ENCODE peak calls at places on chromosomes 7 and 10, in eight cellular contexts. One of them, this sample, is unnamed.

GRCh38 chr10:3955954-3956617 is 171.1 kb upstream of the KLF6 start:
- DNase-seq in HCT116: no peak
- DNase-seq in ovary: no peak
- DNase-seq in endothelial cell of umbilical vein: no peak
- DNase-seq in GM12878: no peak
- DNase-seq in suprapubic skin: no peak
- DNase-seq in heart left ventricle: no peak
- DNase-seq in lower leg skin: no peak
- DNase-seq in this sample: no peak

GRCh38 chr10:98463022-98463421 is 16.3 kb upstream of the HPS1 start:
- DNase-seq in HCT116: no peak
- DNase-seq in ovary: no peak
- DNase-seq in endothelial cell of umbilical vein: no peak
- DNase-seq in GM12878: no peak
- DNase-seq in suprapubic skin: no peak
- DNase-seq in heart left ventricle: no peak
- DNase-seq in lower leg skin: no peak
- DNase-seq in this sample: no peak

GRCh38 chr10:17676919-17677318 is 33.0 kb downstream of the STAM start:
- DNase-seq in HCT116: no peak
- DNase-seq in ovary: no peak
- DNase-seq in endothelial cell of umbilical vein: no peak
- DNase-seq in GM12878: no peak
- DNase-seq in suprapubic skin: no peak
- DNase-seq in heart left ventricle: no peak
- DNase-seq in lower leg skin: no peak
- DNase-seq in this sample: no peak

GRCh38 chr10:123007558-123008378 is 827 bp downstream of the IKZF5 start:
- DNase-seq in HCT116: peak
- DNase-seq in ovary: peak
- DNase-seq in endothelial cell of umbilical vein: peak
- DNase-seq in GM12878: peak
- DNase-seq in suprapubic skin: no peak
- DNase-seq in heart left ventricle: no peak
- DNase-seq in lower leg skin: peak
- DNase-seq in this sample: no peak

GRCh38 chr10:22246680-22247391 is 29.0 kb upstream of the EBLN1 start:
- DNase-seq in HCT116: peak
- DNase-seq in ovary: no peak
- DNase-seq in endothelial cell of umbilical vein: peak
- DNase-seq in GM12878: no peak
- DNase-seq in suprapubic skin: no peak
- DNase-seq in heart left ventricle: no peak
- DNase-seq in lower leg skin: no peak
- DNase-seq in this sample: no peak

GRCh38 chr7:29957921-29958320 is 31.7 kb downstream of the SCRN1 start:
- DNase-seq in HCT116: no peak
- DNase-seq in ovary: no peak
- DNase-seq in endothelial cell of umbilical vein: no peak
- DNase-seq in GM12878: no peak
- DNase-seq in suprapubic skin: no peak
- DNase-seq in heart left ventricle: no peak
- DNase-seq in lower leg skin: no peak
- DNase-seq in this sample: no peak

GRCh38 chr10:97888641-97889262 is 39.1 kb downstream of the GOLGA7B start:
- DNase-seq in HCT116: peak
- DNase-seq in ovary: no peak
- DNase-seq in endothelial cell of umbilical vein: peak
- DNase-seq in GM12878: no peak
- DNase-seq in suprapubic skin: no peak
- DNase-seq in heart left ventricle: no peak
- DNase-seq in lower leg skin: no peak
- DNase-seq in this sample: no peak

GRCh38 chr7:130982160-130982638 is 248.2 kb upstream of the KLF14 start:
- DNase-seq in HCT116: no peak
- DNase-seq in ovary: no peak
- DNase-seq in endothelial cell of umbilical vein: peak
- DNase-seq in GM12878: no peak
- DNase-seq in suprapubic skin: no peak
- DNase-seq in heart left ventricle: no peak
- DNase-seq in lower leg skin: no peak
- DNase-seq in this sample: no peak

GRCh38 chr7:56105508-56105907 is 768 bp downstream of the CHCHD2 start:
- DNase-seq in HCT116: peak
- DNase-seq in ovary: no peak
- DNase-seq in endothelial cell of umbilical vein: peak
- DNase-seq in GM12878: no peak
- DNase-seq in suprapubic skin: no peak
- DNase-seq in heart left ventricle: no peak
- DNase-seq in lower leg skin: no peak
- DNase-seq in this sample: no peak

GRCh38 chr7:100626530-100627237 is 14.3 kb downstream of the MOSPD3 start:
- DNase-seq in HCT116: peak
- DNase-seq in ovary: peak
- DNase-seq in endothelial cell of umbilical vein: peak
- DNase-seq in GM12878: peak
- DNase-seq in suprapubic skin: peak
- DNase-seq in heart left ventricle: peak
- DNase-seq in lower leg skin: peak
- DNase-seq in this sample: peak
- TF ChIP-seq POLR2A in HCT116: no peak
- TF ChIP-seq POLR2A in ovary: no peak
- TF ChIP-seq POLR2A in endothelial cell of umbilical vein: no peak
- TF ChIP-seq POLR2A in GM12878: peak
- TF ChIP-seq POLR2A in suprapubic skin: no peak
- TF ChIP-seq POLR2A in heart left ventricle: no peak
- TF ChIP-seq POLR2A in lower leg skin: no peak
- TF ChIP-seq POLR2A in this sample: no peak

GRCh38 chr10:14603539-14604102 is 171.1 kb downstream of the FAM107B start:
- DNase-seq in HCT116: no peak
- DNase-seq in ovary: no peak
- DNase-seq in endothelial cell of umbilical vein: no peak
- DNase-seq in GM12878: no peak
- DNase-seq in suprapubic skin: no peak
- DNase-seq in heart left ventricle: no peak
- DNase-seq in lower leg skin: no peak
- DNase-seq in this sample: no peak

GRCh38 chr10:14598809-14599764 is 175.6 kb downstream of the FAM107B start:
- DNase-seq in HCT116: no peak
- DNase-seq in ovary: no peak
- DNase-seq in endothelial cell of umbilical vein: no peak
- DNase-seq in GM12878: no peak
- DNase-seq in suprapubic skin: no peak
- DNase-seq in heart left ventricle: no peak
- DNase-seq in lower leg skin: no peak
- DNase-seq in this sample: no peak

GRCh38 chr10:14602807-14603538 is 171.7 kb downstream of the FAM107B start:
- DNase-seq in HCT116: no peak
- DNase-seq in ovary: no peak
- DNase-seq in endothelial cell of umbilical vein: peak
- DNase-seq in GM12878: no peak
- DNase-seq in suprapubic skin: no peak
- DNase-seq in heart left ventricle: no peak
- DNase-seq in lower leg skin: no peak
- DNase-seq in this sample: no peak

GRCh38 chr10:14601872-14602725 is 172.6 kb downstream of the FAM107B start:
- DNase-seq in HCT116: peak
- DNase-seq in ovary: no peak
- DNase-seq in endothelial cell of umbilical vein: peak
- DNase-seq in GM12878: peak
- DNase-seq in suprapubic skin: no peak
- DNase-seq in heart left ventricle: no peak
- DNase-seq in lower leg skin: no peak
- DNase-seq in this sample: peak

GRCh38 chr10:14600065-14600464 is 174.6 kb downstream of the FAM107B start:
- DNase-seq in HCT116: no peak
- DNase-seq in ovary: no peak
- DNase-seq in endothelial cell of umbilical vein: no peak
- DNase-seq in GM12878: no peak
- DNase-seq in suprapubic skin: no peak
- DNase-seq in heart left ventricle: no peak
- DNase-seq in lower leg skin: no peak
- DNase-seq in this sample: no peak
- TF ChIP-seq POLR2A in HCT116: no peak
- TF ChIP-seq POLR2A in ovary: no peak
- TF ChIP-seq POLR2A in endothelial cell of umbilical vein: no peak
- TF ChIP-seq POLR2A in GM12878: peak
- TF ChIP-seq POLR2A in suprapubic skin: no peak
- TF ChIP-seq POLR2A in heart left ventricle: no peak
- TF ChIP-seq POLR2A in lower leg skin: no peak
- TF ChIP-seq POLR2A in this sample: no peak

GRCh38 chr7:39353615-39354376 is 212.4 kb upstream of the YAE1 start:
- DNase-seq in HCT116: no peak
- DNase-seq in ovary: peak
- DNase-seq in endothelial cell of umbilical vein: peak
- DNase-seq in GM12878: no peak
- DNase-seq in suprapubic skin: no peak
- DNase-seq in heart left ventricle: no peak
- DNase-seq in lower leg skin: no peak
- DNase-seq in this sample: peak

DNA sequence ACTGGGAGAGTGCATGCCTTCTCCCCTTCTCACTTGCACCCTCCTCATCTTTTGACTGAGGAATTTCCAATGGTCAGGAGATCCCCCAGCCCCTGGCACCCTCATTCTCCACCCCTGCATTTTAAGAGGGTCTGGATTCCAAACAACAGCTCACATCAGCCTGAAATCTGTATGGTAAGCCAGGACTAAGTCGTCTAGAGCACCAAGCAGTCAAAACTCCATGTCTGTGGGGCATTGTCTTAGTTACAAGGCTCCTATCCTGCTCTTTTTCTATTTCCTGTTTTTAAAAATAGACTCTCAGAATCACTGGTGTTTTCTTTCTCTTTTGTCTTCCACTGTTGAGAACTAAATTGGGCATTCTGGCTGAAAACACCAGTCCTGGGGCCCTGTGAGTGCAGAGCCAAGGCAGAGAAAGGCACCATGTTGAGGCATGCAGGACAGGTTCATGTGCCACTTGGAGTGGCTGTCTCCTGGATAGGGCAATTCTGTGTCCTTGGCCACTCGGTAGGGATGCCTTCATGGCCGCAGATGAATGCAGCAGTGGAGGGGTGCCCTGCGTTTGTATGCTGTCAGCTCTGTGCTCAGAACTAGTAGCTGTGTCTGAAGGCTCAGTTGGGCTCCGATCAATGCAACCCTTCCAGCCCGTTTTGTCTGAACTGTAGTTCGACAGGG is 216.6 kb upstream of the YAE1 start:
- DNase-seq in HCT116: no peak
- DNase-seq in ovary: no peak
- DNase-seq in endothelial cell of umbilical vein: no peak
- DNase-seq in GM12878: no peak
- DNase-seq in suprapubic skin: no peak
- DNase-seq in heart left ventricle: no peak
- DNase-seq in lower leg skin: no peak
- DNase-seq in this sample: no peak
- TF ChIP-seq POLR2A in HCT116: no peak
- TF ChIP-seq POLR2A in ovary: no peak
- TF ChIP-seq POLR2A in endothelial cell of umbilical vein: no peak
- TF ChIP-seq POLR2A in GM12878: no peak
- TF ChIP-seq POLR2A in suprapubic skin: no peak
- TF ChIP-seq POLR2A in heart left ventricle: no peak
- TF ChIP-seq POLR2A in lower leg skin: no peak
- TF ChIP-seq POLR2A in this sample: no peak

GRCh38 chr7:112889834-112890438 is 99.7 kb upstream of the TMEM168 start:
- DNase-seq in HCT116: no peak
- DNase-seq in ovary: no peak
- DNase-seq in endothelial cell of umbilical vein: no peak
- DNase-seq in GM12878: no peak
- DNase-seq in suprapubic skin: no peak
- DNase-seq in heart left ventricle: no peak
- DNase-seq in lower leg skin: no peak
- DNase-seq in this sample: no peak

GRCh38 chr7:112886171-112886570 is 96.0 kb upstream of the TMEM168 start:
- DNase-seq in HCT116: no peak
- DNase-seq in ovary: no peak
- DNase-seq in endothelial cell of umbilical vein: no peak
- DNase-seq in GM12878: no peak
- DNase-seq in suprapubic skin: no peak
- DNase-seq in heart left ventricle: no peak
- DNase-seq in lower leg skin: no peak
- DNase-seq in this sample: no peak

GRCh38 chr7:112889268-112889667 is 99.1 kb upstream of the TMEM168 start:
- DNase-seq in HCT116: no peak
- DNase-seq in ovary: no peak
- DNase-seq in endothelial cell of umbilical vein: no peak
- DNase-seq in GM12878: no peak
- DNase-seq in suprapubic skin: no peak
- DNase-seq in heart left ventricle: no peak
- DNase-seq in lower leg skin: no peak
- DNase-seq in this sample: no peak

GRCh38 chr7:112888781-112889180 is 98.6 kb upstream of the TMEM168 start:
- DNase-seq in HCT116: no peak
- DNase-seq in ovary: no peak
- DNase-seq in endothelial cell of umbilical vein: no peak
- DNase-seq in GM12878: no peak
- DNase-seq in suprapubic skin: no peak
- DNase-seq in heart left ventricle: no peak
- DNase-seq in lower leg skin: no peak
- DNase-seq in this sample: no peak

DNA sequence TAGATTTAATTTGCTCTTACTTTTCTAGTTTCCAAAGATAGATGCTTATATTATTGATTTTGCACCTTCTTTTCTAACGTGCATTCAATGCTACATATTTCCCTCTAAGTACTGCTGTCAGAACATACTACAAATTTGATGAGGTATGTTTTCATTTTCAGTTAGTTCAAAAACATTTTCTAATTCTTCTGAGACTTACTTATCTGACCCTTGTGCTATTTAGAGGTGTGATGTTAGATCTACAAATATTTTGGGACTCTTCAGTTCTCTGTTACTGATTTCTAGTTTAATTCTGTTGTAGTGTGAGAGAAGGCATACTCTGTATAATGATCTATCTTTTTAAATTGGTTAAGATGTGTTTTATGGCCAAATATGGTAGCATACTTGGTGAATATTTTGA is 97.8 kb upstream of the TMEM168 start:
- DNase-seq in HCT116: no peak
- DNase-seq in ovary: no peak
- DNase-seq in endothelial cell of umbilical vein: no peak
- DNase-seq in GM12878: no peak
- DNase-seq in suprapubic skin: no peak
- DNase-seq in heart left ventricle: no peak
- DNase-seq in lower leg skin: no peak
- DNase-seq in this sample: no peak
- TF ChIP-seq POLR2A in HCT116: no peak
- TF ChIP-seq POLR2A in ovary: no peak
- TF ChIP-seq POLR2A in endothelial cell of umbilical vein: no peak
- TF ChIP-seq POLR2A in GM12878: no peak
- TF ChIP-seq POLR2A in suprapubic skin: no peak
- TF ChIP-seq POLR2A in heart left ventricle: no peak
- TF ChIP-seq POLR2A in lower leg skin: no peak
- TF ChIP-seq POLR2A in this sample: no peak

This sample was measured in uterus.